ENCODE peak calls at places on chromosomes 2 and 18, in four cellular contexts. One of them, this sample, is unnamed.

GRCh38 chr2:127681288-127681771 is 6.0 kb upstream of the LIMS2 start:
- DNase-seq in GM12878: no peak
- DNase-seq in H1: no peak
- DNase-seq in K562: no peak
- DNase-seq in this sample: no peak

GRCh38 chr18:2547477-2548087 is 23.7 kb downstream of the METTL4 start:
- DNase-seq in GM12878: peak; percentile 5
- DNase-seq in H1: no peak
- DNase-seq in K562: peak; percentile 54
- DNase-seq in this sample: no peak

GRCh38 chr2:47490406-47490805 is 87.5 kb downstream of the MSH2 start:
- DNase-seq in K562: no peak
- DNase-seq in GM12878: no peak
- DNase-seq in H1: no peak
- DNase-seq in this sample: no peak

GRCh38 chr2:126614529-126615279 is 41.3 kb upstream of the GYPC start:
- DNase-seq in GM12878: no peak
- DNase-seq in H1: no peak
- DNase-seq in K562: no peak
- DNase-seq in this sample: no peak

GRCh38 chr2:177331446-177331997 is 61.1 kb upstream of the AGPS start:
- DNase-seq in H1: no peak
- DNase-seq in K562: no peak
- DNase-seq in GM12878: no peak
- DNase-seq in this sample: no peak

GRCh38 chr2:7530001-7530400 is 612.8 kb downstream of the RNF144A start:
- DNase-seq in K562: no peak
- DNase-seq in GM12878: no peak
- DNase-seq in H1: no peak
- DNase-seq in this sample: no peak

GRCh38 chr18:5410582-5410981 is 115.1 kb upstream of the ZBTB14 start:
- DNase-seq in H1: no peak
- DNase-seq in GM12878: no peak
- DNase-seq in K562: no peak
- DNase-seq in this sample: no peak

GRCh38 chr2:118865106-118865505 is 17.7 kb upstream of the EN1 start:
- DNase-seq in GM12878: peak; percentile 19
- DNase-seq in K562: peak; percentile 54
- DNase-seq in H1: no peak
- DNase-seq in this sample: no peak

GRCh38 chr2:226759768-226760167 is 39.9 kb downstream of the IRS1 start:
- DNase-seq in H1: no peak
- DNase-seq in GM12878: no peak
- DNase-seq in K562: no peak
- DNase-seq in this sample: no peak

GRCh38 chr2:7845332-7845731 is 836.5 kb upstream of the ID2 start:
- DNase-seq in H1: no peak
- DNase-seq in K562: no peak
- DNase-seq in GM12878: no peak
- DNase-seq in this sample: no peak

GRCh38 chr18:68233043-68233442 is 481.9 kb downstream of the TMX3 start:
- DNase-seq in H1: no peak
- DNase-seq in GM12878: no peak
- DNase-seq in K562: no peak
- DNase-seq in this sample: no peak

GRCh38 chr2:207898354-207898695 is 127.0 kb downstream of the PLEKHM3 start:
- DNase-seq in H1: no peak
- DNase-seq in K562: no peak
- DNase-seq in GM12878: no peak
- DNase-seq in this sample: no peak

GRCh38 chr2:239881561-239882320 is 143.4 kb downstream of the NDUFA10 start:
- DNase-seq in K562: no peak
- DNase-seq in H1: no peak
- DNase-seq in GM12878: no peak
- DNase-seq in this sample: no peak

DNA sequence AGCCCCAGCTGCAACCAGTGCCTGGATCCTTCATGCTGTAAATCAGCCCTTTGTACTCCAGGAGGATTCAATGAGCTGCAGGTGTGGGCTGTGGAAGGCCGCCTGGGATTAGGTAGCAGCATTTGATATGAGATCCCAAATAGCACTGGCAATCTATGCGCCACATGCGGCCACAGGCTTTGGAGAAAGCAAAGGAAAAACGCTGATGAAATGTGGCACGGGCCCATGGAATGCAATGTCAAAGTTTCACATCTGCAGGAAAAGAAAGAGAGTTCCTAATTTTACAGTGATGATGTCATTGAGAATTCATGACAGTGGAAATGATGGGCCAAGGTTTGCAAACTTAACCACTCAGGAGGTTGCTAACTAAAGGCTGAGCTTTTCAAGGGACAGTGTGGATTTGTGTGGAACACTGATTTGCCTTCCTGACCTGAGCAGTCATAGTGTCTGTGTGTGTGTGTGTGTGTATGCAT is 216.4 kb upstream of the OSR1 start:
- DNase-seq in K562: no peak
- DNase-seq in H1: no peak
- DNase-seq in GM12878: no peak
- DNase-seq in this sample: no peak
- TF ChIP-seq YY1 in K562: no peak
- TF ChIP-seq YY1 in H1: no peak
- TF ChIP-seq YY1 in GM12878: no peak
- TF ChIP-seq YY1 in this sample: no peak

GRCh38 chr2:137223722-137224121 is 458.4 kb downstream of the THSD7B start:
- DNase-seq in H1: no peak
- DNase-seq in GM12878: no peak
- DNase-seq in K562: no peak
- DNase-seq in this sample: no peak
- TF ChIP-seq YY1 in H1: no peak
- TF ChIP-seq YY1 in GM12878: no peak
- TF ChIP-seq YY1 in K562: no peak
- TF ChIP-seq YY1 in this sample: no peak

GRCh38 chr2:234422242-234422641 is 74.6 kb downstream of the ARL4C start:
- DNase-seq in K562: no peak
- DNase-seq in GM12878: no peak
- DNase-seq in H1: no peak
- DNase-seq in this sample: no peak
- TF ChIP-seq YY1 in K562: no peak
- TF ChIP-seq YY1 in GM12878: no peak
- TF ChIP-seq YY1 in H1: no peak
- TF ChIP-seq YY1 in this sample: no peak

GRCh38 chr2:133607679-133608078 is 39.4 kb upstream of the NCKAP5 start:
- DNase-seq in H1: no peak
- DNase-seq in GM12878: no peak
- DNase-seq in K562: no peak
- DNase-seq in this sample: no peak
- TF ChIP-seq YY1 in H1: no peak
- TF ChIP-seq YY1 in GM12878: no peak
- TF ChIP-seq YY1 in K562: no peak
- TF ChIP-seq YY1 in this sample: no peak

GRCh38 chr2:170554278-170554955 is 160.7 kb upstream of the SP5 start:
- DNase-seq in K562: no peak
- DNase-seq in GM12878: no peak
- DNase-seq in H1: no peak
- DNase-seq in this sample: no peak
- TF ChIP-seq YY1 in K562: no peak
- TF ChIP-seq YY1 in GM12878: no peak
- TF ChIP-seq YY1 in H1: no peak
- TF ChIP-seq YY1 in this sample: no peak

GRCh38 chr2:200616656-200617055 is 30.8 kb downstream of the AOX1 start:
- DNase-seq in H1: no peak
- DNase-seq in K562: no peak
- DNase-seq in GM12878: no peak
- DNase-seq in this sample: no peak
- TF ChIP-seq YY1 in H1: no peak
- TF ChIP-seq YY1 in K562: no peak
- TF ChIP-seq YY1 in GM12878: no peak
- TF ChIP-seq YY1 in this sample: no peak

DNA sequence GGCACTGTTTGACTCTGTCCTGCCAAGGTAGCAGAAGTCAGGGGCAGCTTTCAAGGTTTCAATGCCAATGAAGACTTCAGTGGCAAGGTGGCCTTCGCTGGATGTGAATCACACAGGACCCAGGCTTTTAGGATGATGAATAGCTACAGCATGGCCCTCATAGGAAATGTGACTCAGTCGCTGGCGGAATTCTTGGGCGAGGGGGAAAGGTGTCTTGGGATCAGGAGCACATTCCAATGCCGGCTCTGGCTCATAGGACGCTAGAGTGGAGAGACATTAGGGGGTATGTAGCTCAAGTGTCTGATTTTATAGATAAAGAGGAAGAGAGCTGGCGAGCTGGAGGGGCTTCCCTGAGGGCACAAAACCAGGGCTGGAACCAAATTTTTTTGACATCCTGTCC is 68.6 kb downstream of the SMIM21 start:
- DNase-seq in GM12878: no peak
- DNase-seq in H1: no peak
- DNase-seq in K562: no peak
- DNase-seq in this sample: no peak
- TF ChIP-seq YY1 in GM12878: no peak
- TF ChIP-seq YY1 in H1: no peak
- TF ChIP-seq YY1 in K562: no peak
- TF ChIP-seq YY1 in this sample: no peak

GRCh38 chr18:11304900-11305299 is 155.5 kb upstream of the PIEZO2 start:
- DNase-seq in GM12878: no peak
- DNase-seq in H1: no peak
- DNase-seq in K562: no peak
- DNase-seq in this sample: no peak
- TF ChIP-seq YY1 in GM12878: no peak
- TF ChIP-seq YY1 in H1: no peak
- TF ChIP-seq YY1 in K562: no peak
- TF ChIP-seq YY1 in this sample: no peak

This sample was measured in NT2/D1.